ENCODE peak calls at places on chromosomes 4 and X, in four cellular contexts. W is GM12878, C is GM12891, I is HL-60. G is an unnamed sample.

GRCh38 chrX:49042581-49043219 is 457 bp downstream of the TFE3 start:
- DNase-seq in I (peak; percentile 2), W (no peak), C (no peak), G (peak; percentile 5)

GRCh38 chr4:44194365-44194764 is 254.2 kb downstream of the KCTD8 start:
- DNase-seq in I (no peak), W (no peak), C (no peak), G (no peak)

GRCh38 chr4:4575284-4576211 is 33.7 kb upstream of the STX18 start:
- DNase-seq in I (peak; percentile 13), W (peak; percentile 9), C (peak; percentile 78), G (peak; percentile 79)

GRCh38 chr4:82913305-82913704 is 12.8 kb downstream of the THAP9 start:
- DNase-seq in W (no peak), C (no peak), I (no peak), G (no peak)

GRCh38 chr4:176548571-176548970 is 228.8 kb downstream of the SPCS3 start:
- DNase-seq in I (no peak), W (no peak), C (no peak), G (no peak)

GRCh38 chrX:51694254-51694653 is 11.6 kb upstream of the CENPVL2 start:
- DNase-seq in C (no peak), W (no peak), I (no peak), G (no peak)

GRCh38 chr4:72505314-72505744 is 63.7 kb downstream of the ADAMTS3 start:
- DNase-seq in C (no peak), W (no peak), I (no peak), G (peak; percentile 50)

GRCh38 chr4:163536101-163536500 is 41.6 kb downstream of the TMA16 start:
- DNase-seq in W (no peak), C (no peak), I (no peak), G (no peak)

GRCh38 chr4:157014621-157015591 is 43.3 kb upstream of the PDGFC start:
- DNase-seq in W (no peak), C (no peak), I (no peak), G (no peak)

GRCh38 chr4:174365018-174365587 is 81.4 kb downstream of the CEP44 start:
- DNase-seq in C (no peak), I (peak; percentile 12), W (no peak), G (peak; percentile 15)

GRCh38 chr4:1459664-1460511 is 53.6 kb upstream of the NKX1-1 start:
- DNase-seq in C (no peak), W (no peak), I (no peak), G (no peak)

GRCh38 chr4:57607616-57608150 is 497.5 kb upstream of the IGFBP7 start:
- DNase-seq in C (no peak), W (no peak), I (no peak), G (no peak)

GRCh38 chr4:23747131-23747752 is 142.6 kb downstream of the PPARGC1A start:
- DNase-seq in W (no peak), C (no peak), I (no peak), G (no peak)

GRCh38 chr4:58214376-58214775 is 1104.2 kb upstream of the IGFBP7 start:
- DNase-seq in W (no peak), I (no peak), C (no peak), G (no peak)

GRCh38 chrX:71111141-71111843 is at the start of gene IL2RG:
- DNase-seq in I (peak; percentile 74), C (no peak), W (peak; percentile 87), G (peak; percentile 47)

GRCh38 chr4:55216871-55217635 is 91.7 kb upstream of the KDR start:
- DNase-seq in C (no peak), W (no peak), I (no peak), G (no peak)

GRCh38 chr4:126375462-126376054 is 1060.8 kb downstream of the FAT4 start:
- DNase-seq in I (no peak), W (no peak), C (no peak), G (no peak)

GRCh38 chr4:48967626-48968025 is 18.4 kb upstream of the CWH43 start:
- DNase-seq in C (no peak), I (no peak), W (no peak), G (no peak)

GRCh38 chr4:110197421-110198398 is 705 bp downstream of the ELOVL6 start:
- DNase-seq in I (no peak), W (no peak), C (peak; percentile 27), G (peak; percentile 23)

GRCh38 chrX:9605484-9605883 is 140.6 kb downstream of the TBL1X start:
- DNase-seq in I (no peak), W (no peak), C (no peak), G (no peak)

GRCh38 chrX:47218920-47219815 is 687 bp downstream of the CDK16 start:
- DNase-seq in I (peak; percentile 25), W (no peak), C (peak; percentile 33), G (peak; percentile 72)

GRCh38 chrX:123361371-123361770 is 177.3 kb downstream of the GRIA3 start:
- DNase-seq in I (no peak), W (no peak), C (no peak), G (no peak)

GRCh38 chr4:102022343-102022742 is 231.8 kb downstream of the BANK1 start:
- DNase-seq in W (no peak), C (no peak), I (no peak), G (no peak)

GRCh38 chrX:86033385-86033784 is 14.0 kb downstream of the CHM start:
- DNase-seq in I (no peak), C (no peak), W (no peak), G (no peak)

GRCh38 chr4:25346913-25347312 is 30.1 kb upstream of the ANAPC4 start:
- DNase-seq in W (no peak), I (peak; percentile 5), C (no peak), G (no peak)

GRCh38 chrX:153494541-153495361 is at the start of gene BGN:
- DNase-seq in I (no peak), C (no peak), W (no peak), G (peak; percentile 44)

GRCh38 chr4:104491826-104492771 is 2.6 kb downstream of the CXXC4 start:
- DNase-seq in I (no peak), W (peak; percentile 87), C (no peak), G (no peak)

GRCh38 chr4:81040175-81040659 is 9.7 kb downstream of the BMP3 start:
- DNase-seq in W (no peak), I (peak; percentile 8), C (no peak), G (peak; percentile 22)

GRCh38 chr4:123976285-123976684 is 579.7 kb downstream of the SPRY1 start:
- DNase-seq in W (no peak), I (no peak), C (no peak), G (no peak)

GRCh38 chrX:106898462-106898861 is 4.7 kb downstream of the RIPPLY1 start:
- DNase-seq in I (peak; percentile 31), W (peak; percentile 16), C (peak; percentile 6), G (peak; percentile 34)

GRCh38 chrX:44480591-44480990 is 62.1 kb downstream of the FUNDC1 start:
- DNase-seq in I (no peak), W (no peak), C (no peak), G (no peak)

GRCh38 chrX:19772306-19772705 is 115.1 kb downstream of the SH3KBP1 start:
- DNase-seq in W (no peak), I (no peak), C (no peak), G (no peak)

GRCh38 chrX:19769467-19769866 is 117.9 kb downstream of the SH3KBP1 start:
- DNase-seq in W (no peak), I (no peak), C (no peak), G (no peak)

GRCh38 chrX:19775830-19776498 is 111.4 kb downstream of the SH3KBP1 start:
- DNase-seq in W (no peak), C (no peak), I (peak; percentile 14), G (no peak)

GRCh38 chrX:19774905-19775304 is 112.5 kb downstream of the SH3KBP1 start:
- DNase-seq in I (no peak), W (no peak), C (no peak), G (no peak)

DNA sequence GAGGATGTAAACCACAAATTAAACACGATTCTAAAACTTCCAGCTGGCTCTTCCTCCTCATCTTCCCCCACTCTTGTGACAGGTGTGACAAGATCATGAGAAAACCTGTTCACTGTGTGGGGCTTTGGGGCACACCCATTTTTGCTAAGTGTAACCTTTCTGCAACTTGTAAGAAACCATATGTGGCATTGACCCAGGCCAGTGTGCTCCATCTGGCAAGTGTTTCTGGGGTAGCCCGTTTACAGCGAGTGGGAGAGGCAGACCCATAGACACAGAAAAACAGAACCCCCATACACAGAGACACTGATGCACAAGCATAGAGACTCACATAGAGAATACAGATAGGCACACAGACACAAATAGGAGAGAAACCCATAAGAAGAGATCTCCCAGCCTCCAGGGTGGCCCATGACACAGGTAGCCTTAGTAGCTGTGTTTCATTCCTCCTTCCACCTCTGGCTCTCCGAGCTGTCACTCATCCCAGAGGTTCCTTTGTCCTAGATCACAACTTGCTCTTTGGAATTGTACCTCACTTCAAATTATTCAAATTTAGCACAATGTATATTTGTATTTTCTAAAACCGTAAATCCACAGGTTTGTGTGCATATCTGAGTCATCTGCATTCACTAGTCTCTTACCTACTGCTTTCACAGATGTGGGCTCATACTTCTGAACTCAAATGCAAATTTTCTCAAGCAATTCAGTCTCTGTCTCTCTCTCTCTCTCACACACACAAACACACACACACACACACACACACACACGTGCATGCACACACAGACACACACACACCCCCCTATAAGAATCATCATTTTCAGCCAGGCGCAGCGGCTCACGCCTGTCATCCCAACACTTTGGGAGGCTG is 114.4 kb downstream of the SH3KBP1 start:
- DNase-seq in W (no peak), I (no peak), C (no peak), G (no peak)
- TF ChIP-seq SPI1 in W (no peak), I (no peak), C (no peak), G (no peak)

GRCh38 chr4:5927116-5927515 is 34.2 kb upstream of the CRMP1 start:
- DNase-seq in I (no peak), C (no peak), W (no peak), G (no peak)
- TF ChIP-seq SPI1 in I (no peak), C (no peak), W (no peak), G (no peak)

DNA sequence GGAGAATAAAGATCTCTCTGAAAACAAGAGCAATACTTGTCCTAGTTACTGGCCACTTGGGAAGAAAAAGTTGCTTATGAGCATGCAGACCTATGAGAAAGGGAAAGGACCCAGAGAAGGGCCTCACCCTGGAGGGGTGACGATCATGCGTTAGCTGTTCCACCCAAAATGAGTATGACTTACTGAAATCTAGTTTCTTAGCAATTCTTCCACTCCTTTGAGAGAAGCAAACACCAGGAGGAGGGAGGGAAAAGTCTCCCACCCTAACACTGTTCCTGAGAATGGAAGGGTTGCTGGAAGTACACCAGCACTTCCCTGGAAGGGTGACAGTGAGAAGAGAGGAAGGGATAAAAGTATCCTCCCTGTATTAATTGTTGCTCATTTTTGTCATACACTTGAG is 107.9 kb downstream of the ADGRL3 start:
- DNase-seq in I (no peak), W (no peak), C (no peak), G (no peak)
- TF ChIP-seq SPI1 in I (no peak), W (no peak), C (no peak), G (no peak)

GRCh38 chrX:131812847-131813825 is 210.0 kb upstream of the STK26 start:
- DNase-seq in W (peak; percentile 92), I (peak; percentile 87), C (no peak), G (peak; percentile 68)
- TF ChIP-seq SPI1 in W (no peak), I (no peak), C (no peak), G (no peak)

GRCh38 chr4:99134586-99134985 is 9.5 kb downstream of the ADH4 start:
- DNase-seq in W (no peak), C (no peak), I (no peak), G (no peak)
- TF ChIP-seq SPI1 in W (no peak), C (no peak), I (no peak), G (no peak)

GRCh38 chrX:151776113-151776790 is 41.7 kb downstream of the CNGA2 start:
- DNase-seq in C (no peak), W (no peak), I (no peak), G (no peak)
- TF ChIP-seq SPI1 in C (no peak), W (no peak), I (no peak), G (no peak)

G was measured in K562.